ENCODE peak calls at places on chromosomes 3 and 15, in nine cellular contexts. One of them, this sample, is unnamed.

GRCh38 chr15:77797270-77797669 is 164.6 kb upstream of the LINGO1 start:
- DNase-seq in fibroblast of lung: no peak
- DNase-seq in upper lobe of right lung: no peak
- DNase-seq in BJ: no peak
- DNase-seq in IMR-90: no peak
- DNase-seq in neural crest cell: no peak
- DNase-seq in type B pancreatic cell: no peak
- DNase-seq in adrenal gland: no peak
- DNase-seq in mesothelial cell of epicardium: no peak
- DNase-seq in this sample: no peak

GRCh38 chr15:94367726-94368535 is 136.6 kb downstream of the MCTP2 start:
- DNase-seq in fibroblast of lung: no peak
- DNase-seq in upper lobe of right lung: no peak
- DNase-seq in BJ: no peak
- DNase-seq in IMR-90: no peak
- DNase-seq in neural crest cell: no peak
- DNase-seq in type B pancreatic cell: no peak
- DNase-seq in adrenal gland: no peak
- DNase-seq in mesothelial cell of epicardium: no peak
- DNase-seq in this sample: no peak

GRCh38 chr3:133827136-133827535 is 21.5 kb downstream of the SRPRB start:
- DNase-seq in fibroblast of lung: no peak
- DNase-seq in upper lobe of right lung: no peak
- DNase-seq in BJ: no peak
- DNase-seq in IMR-90: no peak
- DNase-seq in neural crest cell: no peak
- DNase-seq in type B pancreatic cell: no peak
- DNase-seq in adrenal gland: no peak
- DNase-seq in mesothelial cell of epicardium: no peak
- DNase-seq in this sample: no peak

GRCh38 chr15:70289191-70289955 is 191.7 kb upstream of the TLE3 start:
- DNase-seq in fibroblast of lung: peak; percentile 83
- DNase-seq in upper lobe of right lung: peak; percentile 67
- DNase-seq in BJ: peak; percentile 59
- DNase-seq in IMR-90: no peak
- DNase-seq in neural crest cell: no peak
- DNase-seq in type B pancreatic cell: no peak
- DNase-seq in adrenal gland: no peak
- DNase-seq in mesothelial cell of epicardium: no peak
- DNase-seq in this sample: no peak

GRCh38 chr3:58222161-58222724 is 11.5 kb upstream of the DNASE1L3 start:
- DNase-seq in fibroblast of lung: no peak
- DNase-seq in upper lobe of right lung: no peak
- DNase-seq in BJ: no peak
- DNase-seq in IMR-90: no peak
- DNase-seq in neural crest cell: no peak
- DNase-seq in type B pancreatic cell: no peak
- DNase-seq in adrenal gland: no peak
- DNase-seq in mesothelial cell of epicardium: no peak
- DNase-seq in this sample: no peak

GRCh38 chr3:161969867-161970266 is 473.3 kb downstream of the OTOL1 start:
- DNase-seq in fibroblast of lung: peak; percentile 8
- DNase-seq in upper lobe of right lung: no peak
- DNase-seq in BJ: no peak
- DNase-seq in IMR-90: peak; percentile 25
- DNase-seq in neural crest cell: no peak
- DNase-seq in type B pancreatic cell: no peak
- DNase-seq in adrenal gland: no peak
- DNase-seq in mesothelial cell of epicardium: no peak
- DNase-seq in this sample: no peak

GRCh38 chr15:59996498-59997041 is 7.5 kb upstream of the FOXB1 start:
- DNase-seq in fibroblast of lung: no peak
- DNase-seq in upper lobe of right lung: no peak
- DNase-seq in BJ: no peak
- DNase-seq in IMR-90: no peak
- DNase-seq in neural crest cell: no peak
- DNase-seq in type B pancreatic cell: no peak
- DNase-seq in adrenal gland: no peak
- DNase-seq in mesothelial cell of epicardium: no peak
- DNase-seq in this sample: no peak

GRCh38 chr3:139122221-139122581 is 77.5 kb upstream of the PRR23C start:
- DNase-seq in fibroblast of lung: peak; percentile 47
- DNase-seq in upper lobe of right lung: no peak
- DNase-seq in BJ: peak; percentile 79
- DNase-seq in IMR-90: peak; percentile 76
- DNase-seq in neural crest cell: no peak
- DNase-seq in type B pancreatic cell: no peak
- DNase-seq in adrenal gland: no peak
- DNase-seq in mesothelial cell of epicardium: no peak
- DNase-seq in this sample: no peak

GRCh38 chr15:85854345-85855097 is 59.8 kb upstream of the KLHL25 start:
- DNase-seq in fibroblast of lung: peak; percentile 48
- DNase-seq in upper lobe of right lung: no peak
- DNase-seq in BJ: no peak
- DNase-seq in IMR-90: peak; percentile 62
- DNase-seq in neural crest cell: peak; percentile 49
- DNase-seq in type B pancreatic cell: no peak
- DNase-seq in adrenal gland: peak; percentile 56
- DNase-seq in mesothelial cell of epicardium: no peak
- DNase-seq in this sample: peak; percentile 62

GRCh38 chr3:61181874-61182273 is 69.4 kb downstream of the FHIT start:
- DNase-seq in fibroblast of lung: peak; percentile 76
- DNase-seq in upper lobe of right lung: no peak
- DNase-seq in BJ: no peak
- DNase-seq in IMR-90: peak; percentile 27
- DNase-seq in neural crest cell: no peak
- DNase-seq in type B pancreatic cell: no peak
- DNase-seq in adrenal gland: peak; percentile 41
- DNase-seq in mesothelial cell of epicardium: no peak
- DNase-seq in this sample: no peak

GRCh38 chr3:106589306-106589942 is 720.6 kb upstream of the CBLB start:
- DNase-seq in fibroblast of lung: peak; percentile 93
- DNase-seq in upper lobe of right lung: no peak
- DNase-seq in BJ: no peak
- DNase-seq in IMR-90: peak; percentile 27
- DNase-seq in neural crest cell: no peak
- DNase-seq in type B pancreatic cell: no peak
- DNase-seq in adrenal gland: no peak
- DNase-seq in mesothelial cell of epicardium: no peak
- DNase-seq in this sample: no peak

GRCh38 chr3:126954141-126954845 is 28.6 kb upstream of the PLXNA1 start:
- DNase-seq in fibroblast of lung: no peak
- DNase-seq in upper lobe of right lung: peak; percentile 37
- DNase-seq in BJ: no peak
- DNase-seq in IMR-90: peak; percentile 25
- DNase-seq in neural crest cell: no peak
- DNase-seq in type B pancreatic cell: no peak
- DNase-seq in adrenal gland: no peak
- DNase-seq in mesothelial cell of epicardium: no peak
- DNase-seq in this sample: no peak

GRCh38 chr15:43483306-43484128 is 9.4 kb downstream of the TP53BP1 start:
- DNase-seq in fibroblast of lung: no peak
- DNase-seq in upper lobe of right lung: no peak
- DNase-seq in BJ: no peak
- DNase-seq in IMR-90: no peak
- DNase-seq in neural crest cell: no peak
- DNase-seq in type B pancreatic cell: no peak
- DNase-seq in adrenal gland: no peak
- DNase-seq in mesothelial cell of epicardium: no peak
- DNase-seq in this sample: no peak
- TF ChIP-seq CTCF in fibroblast of lung: peak; percentile 29
- TF ChIP-seq CTCF in upper lobe of right lung: peak; percentile 29
- TF ChIP-seq CTCF in BJ: peak; percentile 18
- TF ChIP-seq CTCF in IMR-90: peak; percentile 33
- TF ChIP-seq CTCF in neural crest cell: peak; percentile 45
- TF ChIP-seq CTCF in type B pancreatic cell: peak; percentile 40
- TF ChIP-seq CTCF in adrenal gland: peak; percentile 34
- TF ChIP-seq CTCF in mesothelial cell of epicardium: no peak
- TF ChIP-seq CTCF in this sample: no peak

GRCh38 chr15:44038801-44039200 is 156.3 kb downstream of the FRMD5 start:
- DNase-seq in fibroblast of lung: peak; percentile 78
- DNase-seq in upper lobe of right lung: no peak
- DNase-seq in BJ: no peak
- DNase-seq in IMR-90: peak; percentile 66
- DNase-seq in neural crest cell: peak; percentile 3
- DNase-seq in type B pancreatic cell: no peak
- DNase-seq in adrenal gland: no peak
- DNase-seq in mesothelial cell of epicardium: no peak
- DNase-seq in this sample: peak; percentile 31

GRCh38 chr15:44033894-44034293 is 161.2 kb downstream of the FRMD5 start:
- DNase-seq in fibroblast of lung: peak; percentile 72
- DNase-seq in upper lobe of right lung: no peak
- DNase-seq in BJ: no peak
- DNase-seq in IMR-90: peak; percentile 58
- DNase-seq in neural crest cell: no peak
- DNase-seq in type B pancreatic cell: no peak
- DNase-seq in adrenal gland: peak; percentile 84
- DNase-seq in mesothelial cell of epicardium: no peak
- DNase-seq in this sample: no peak

GRCh38 chr15:44034334-44034733 is 160.7 kb downstream of the FRMD5 start:
- DNase-seq in fibroblast of lung: peak; percentile 22
- DNase-seq in upper lobe of right lung: no peak
- DNase-seq in BJ: no peak
- DNase-seq in IMR-90: no peak
- DNase-seq in neural crest cell: no peak
- DNase-seq in type B pancreatic cell: no peak
- DNase-seq in adrenal gland: no peak
- DNase-seq in mesothelial cell of epicardium: no peak
- DNase-seq in this sample: no peak

GRCh38 chr15:44034933-44035624 is 160.0 kb downstream of the FRMD5 start:
- DNase-seq in fibroblast of lung: peak; percentile 89
- DNase-seq in upper lobe of right lung: no peak
- DNase-seq in BJ: no peak
- DNase-seq in IMR-90: peak; percentile 83
- DNase-seq in neural crest cell: no peak
- DNase-seq in type B pancreatic cell: no peak
- DNase-seq in adrenal gland: peak; percentile 37
- DNase-seq in mesothelial cell of epicardium: no peak
- DNase-seq in this sample: no peak

DNA sequence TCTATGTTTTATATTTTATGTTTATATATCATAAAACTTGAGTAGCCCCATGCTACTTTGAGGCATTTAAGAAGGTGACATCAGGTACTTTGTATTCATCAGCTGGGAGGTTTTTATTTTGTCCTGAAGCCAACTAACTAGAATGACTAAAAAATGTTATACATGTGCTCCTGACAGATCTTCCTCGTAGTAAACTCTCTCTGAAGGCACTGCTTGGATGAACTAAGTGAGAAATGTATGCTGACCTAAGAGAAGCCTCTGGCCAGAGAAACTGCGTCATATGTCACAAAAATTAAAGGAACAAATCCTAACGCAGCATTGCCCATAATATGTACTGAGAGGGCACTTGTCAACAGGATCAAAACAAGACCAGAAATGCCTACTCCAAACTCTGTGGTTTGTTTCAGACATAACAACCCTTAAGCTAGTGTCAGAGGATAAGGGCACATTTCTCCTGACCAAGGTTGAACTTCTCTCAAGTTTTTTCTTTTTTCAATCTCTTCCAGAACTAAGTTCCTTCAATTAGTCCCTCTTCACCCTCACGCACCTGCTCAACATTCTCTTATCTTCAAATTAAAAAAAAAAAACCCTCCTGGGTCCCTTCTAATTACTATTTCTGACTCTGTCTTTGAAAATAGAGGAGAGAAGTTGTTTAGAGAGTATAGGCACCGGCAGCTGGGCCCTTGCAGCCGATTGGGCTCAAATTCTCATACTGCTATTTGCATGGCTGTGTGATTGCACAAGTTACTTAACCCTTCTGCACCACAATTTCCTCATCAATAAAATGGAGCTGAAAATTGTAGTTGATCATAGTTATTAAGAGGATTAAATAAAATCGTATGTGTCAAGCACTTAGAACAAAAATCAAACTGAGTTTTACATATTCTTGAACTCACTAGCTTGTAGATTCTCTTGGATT is 159.0 kb downstream of the FRMD5 start:
- DNase-seq in fibroblast of lung: peak; percentile 77
- DNase-seq in upper lobe of right lung: no peak
- DNase-seq in BJ: no peak
- DNase-seq in IMR-90: peak; percentile 59
- DNase-seq in neural crest cell: no peak
- DNase-seq in type B pancreatic cell: no peak
- DNase-seq in adrenal gland: no peak
- DNase-seq in mesothelial cell of epicardium: no peak
- DNase-seq in this sample: no peak
- TF ChIP-seq CTCF in fibroblast of lung: no peak
- TF ChIP-seq CTCF in upper lobe of right lung: no peak
- TF ChIP-seq CTCF in BJ: no peak
- TF ChIP-seq CTCF in IMR-90: no peak
- TF ChIP-seq CTCF in neural crest cell: no peak
- TF ChIP-seq CTCF in type B pancreatic cell: no peak
- TF ChIP-seq CTCF in adrenal gland: no peak
- TF ChIP-seq CTCF in mesothelial cell of epicardium: no peak
- TF ChIP-seq CTCF in this sample: no peak

GRCh38 chr3:142930510-142930909 is 33.0 kb downstream of the PAQR9 start:
- DNase-seq in fibroblast of lung: no peak
- DNase-seq in upper lobe of right lung: no peak
- DNase-seq in BJ: no peak
- DNase-seq in IMR-90: no peak
- DNase-seq in neural crest cell: no peak
- DNase-seq in type B pancreatic cell: no peak
- DNase-seq in adrenal gland: no peak
- DNase-seq in mesothelial cell of epicardium: no peak
- DNase-seq in this sample: no peak

GRCh38 chr3:142931222-142931621 is 32.3 kb downstream of the PAQR9 start:
- DNase-seq in fibroblast of lung: no peak
- DNase-seq in upper lobe of right lung: no peak
- DNase-seq in BJ: no peak
- DNase-seq in IMR-90: no peak
- DNase-seq in neural crest cell: no peak
- DNase-seq in type B pancreatic cell: no peak
- DNase-seq in adrenal gland: no peak
- DNase-seq in mesothelial cell of epicardium: no peak
- DNase-seq in this sample: no peak

GRCh38 chr3:142926368-142926944 is 37.0 kb downstream of the PAQR9 start:
- DNase-seq in fibroblast of lung: no peak
- DNase-seq in upper lobe of right lung: no peak
- DNase-seq in BJ: no peak
- DNase-seq in IMR-90: no peak
- DNase-seq in neural crest cell: no peak
- DNase-seq in type B pancreatic cell: no peak
- DNase-seq in adrenal gland: no peak
- DNase-seq in mesothelial cell of epicardium: no peak
- DNase-seq in this sample: no peak

GRCh38 chr3:142929890-142930289 is 33.6 kb downstream of the PAQR9 start:
- DNase-seq in fibroblast of lung: no peak
- DNase-seq in upper lobe of right lung: no peak
- DNase-seq in BJ: no peak
- DNase-seq in IMR-90: no peak
- DNase-seq in neural crest cell: no peak
- DNase-seq in type B pancreatic cell: no peak
- DNase-seq in adrenal gland: no peak
- DNase-seq in mesothelial cell of epicardium: no peak
- DNase-seq in this sample: no peak

GRCh38 chr3:142929109-142929508 is 34.4 kb downstream of the PAQR9 start:
- DNase-seq in fibroblast of lung: peak; percentile 23
- DNase-seq in upper lobe of right lung: no peak
- DNase-seq in BJ: no peak
- DNase-seq in IMR-90: peak; percentile 61
- DNase-seq in neural crest cell: no peak
- DNase-seq in type B pancreatic cell: no peak
- DNase-seq in adrenal gland: peak; percentile 74
- DNase-seq in mesothelial cell of epicardium: no peak
- DNase-seq in this sample: no peak
- TF ChIP-seq CTCF in fibroblast of lung: peak; percentile 44
- TF ChIP-seq CTCF in upper lobe of right lung: peak; percentile 35
- TF ChIP-seq CTCF in BJ: peak; percentile 49
- TF ChIP-seq CTCF in IMR-90: peak; percentile 57
- TF ChIP-seq CTCF in neural crest cell: peak; percentile 60
- TF ChIP-seq CTCF in type B pancreatic cell: peak; percentile 56
- TF ChIP-seq CTCF in adrenal gland: peak; percentile 55
- TF ChIP-seq CTCF in mesothelial cell of epicardium: no peak
- TF ChIP-seq CTCF in this sample: peak; percentile 6

GRCh38 chr3:851098-851790 is 241.6 kb upstream of the CNTN6 start:
- DNase-seq in fibroblast of lung: no peak
- DNase-seq in upper lobe of right lung: no peak
- DNase-seq in BJ: no peak
- DNase-seq in IMR-90: no peak
- DNase-seq in neural crest cell: no peak
- DNase-seq in type B pancreatic cell: no peak
- DNase-seq in adrenal gland: no peak
- DNase-seq in mesothelial cell of epicardium: no peak
- DNase-seq in this sample: no peak
- TF ChIP-seq CTCF in fibroblast of lung: no peak
- TF ChIP-seq CTCF in upper lobe of right lung: no peak
- TF ChIP-seq CTCF in BJ: no peak
- TF ChIP-seq CTCF in IMR-90: no peak
- TF ChIP-seq CTCF in neural crest cell: no peak
- TF ChIP-seq CTCF in type B pancreatic cell: no peak
- TF ChIP-seq CTCF in adrenal gland: no peak
- TF ChIP-seq CTCF in mesothelial cell of epicardium: no peak
- TF ChIP-seq CTCF in this sample: no peak